ENCODE peak calls at places on chromosomes 7 and 10, in nine cellular contexts. C is stimulated activated naive CD4-positive, alpha-beta T cell; Z is Ammon's horn; U is NCI-H1105 treated with DMSO at 0.1 percent for 48 hours; B is fibroblast of mammary gland; N is NCI-H1417; P is activated CD4-positive, alpha-beta T cell treated with anti-CD3 and anti-CD28 coated beads, Interleukin-2, amount 10 ng/mL, durations not matched to agents 7 days and 5 days; E is GM12891; X is GM04504. H is an unnamed sample.

GRCh38 chr7:7212612-7213011 is 30.3 kb downstream of the C1GALT1 start:
- DNase-seq in X (no peak), P (no peak), B (no peak), E (no peak), N (no peak), U (no peak), C (no peak), Z (no peak), H (no peak)

GRCh38 chr10:102796407-102797176 is 40.6 kb downstream of the CYP17A1 start:
- DNase-seq in U (no peak), C (no peak), E (peak; percentile 52), N (no peak), B (no peak), Z (peak; percentile 90), P (peak; percentile 70), X (no peak), H (no peak)

GRCh38 chr7:55878701-55879100 is 8.6 kb upstream of the ZNF713 start:
- DNase-seq in C (no peak), Z (peak; percentile 27), B (no peak), X (no peak), N (no peak), E (no peak), U (no peak), P (no peak), H (peak; percentile 3)

GRCh38 chr10:58360412-58361004 is 24.7 kb upstream of the TFAM start:
- DNase-seq in N (no peak), E (no peak), X (no peak), U (no peak), P (no peak), Z (no peak), B (no peak), C (no peak), H (no peak)

GRCh38 chr10:59499460-59499859 is 137.1 kb upstream of the FAM13C start:
- DNase-seq in X (no peak), C (no peak), E (no peak), U (no peak), P (no peak), N (no peak), B (no peak), Z (no peak), H (no peak)

GRCh38 chr10:124092270-124093075 is 925 bp downstream of the CHST15 start:
- DNase-seq in C (no peak), P (no peak), N (peak; percentile 76), X (no peak), E (peak; percentile 53), U (no peak), Z (peak; percentile 34), B (no peak), H (no peak)

GRCh38 chr10:32140403-32140802 is 84.2 kb upstream of the KIF5B start:
- DNase-seq in P (no peak), N (no peak), U (no peak), Z (no peak), B (no peak), E (no peak), C (no peak), X (no peak), H (no peak)

GRCh38 chr7:117458977-117459583 is 20.7 kb upstream of the CFTR start:
- DNase-seq in P (no peak), N (no peak), B (peak; percentile 38), C (no peak), E (no peak), X (peak; percentile 9), U (peak; percentile 32), Z (peak; percentile 29), H (peak; percentile 2)

GRCh38 chr10:121668336-121669009 is 70.2 kb upstream of the FGFR2 start:
- DNase-seq in B (no peak), C (no peak), P (no peak), N (peak; percentile 12), X (no peak), U (no peak), E (no peak), Z (peak; percentile 58), H (no peak)

GRCh38 chr7:30285531-30286284 is 1.3 kb downstream of the ZNRF2 start:
- DNase-seq in X (no peak), P (peak; percentile 80), Z (peak; percentile 30), E (no peak), N (peak; percentile 81), C (peak; percentile 7), B (peak; percentile 69), U (peak; percentile 42), H (no peak)

GRCh38 chr10:49253340-49253739 is 45.6 kb upstream of the C10orf71 start:
- DNase-seq in P (no peak), U (no peak), Z (no peak), B (no peak), X (no peak), N (no peak), C (no peak), E (no peak), H (no peak)

GRCh38 chr10:6694447-6695155 is 114.5 kb upstream of the PRKCQ start:
- DNase-seq in U (no peak), N (no peak), Z (no peak), P (no peak), C (no peak), X (no peak), B (peak; percentile 31), E (no peak), H (no peak)

GRCh38 chr10:14603539-14604102 is 171.1 kb downstream of the FAM107B start:
- DNase-seq in E (peak; percentile 16), U (no peak), C (peak; percentile 25), X (no peak), N (peak; percentile 37), Z (no peak), B (no peak), P (no peak), H (no peak)

GRCh38 chr10:30562787-30563186 is 66.8 kb downstream of the LYZL2 start:
- DNase-seq in B (peak; percentile 14), C (no peak), Z (no peak), P (peak; percentile 58), X (no peak), E (no peak), U (no peak), N (no peak), H (no peak)

GRCh38 chr7:158541330-158542010 is 46.2 kb downstream of the PTPRN2 start:
- DNase-seq in X (no peak), N (no peak), Z (peak; percentile 73), U (no peak), E (peak; percentile 62), P (peak; percentile 11), C (no peak), B (no peak), H (no peak)

GRCh38 chr10:22133640-22134624 is 83.9 kb downstream of the EBLN1 start:
- DNase-seq in P (no peak), N (no peak), E (peak; percentile 31), X (no peak), C (no peak), U (no peak), B (no peak), Z (no peak), H (no peak)

GRCh38 chr7:132080967-132081668 is 495.2 kb downstream of the PLXNA4 start:
- DNase-seq in X (peak; percentile 67), U (no peak), B (peak; percentile 87), C (no peak), P (no peak), E (no peak), Z (peak; percentile 47), N (no peak), H (no peak)

H was measured in BJ.